ENCODE peak calls at places on chromosomes 12 and 14, in six cellular contexts. One of them, this sample, is unnamed.

GRCh38 chr14:93959239-93960107 is 16.9 kb downstream of the ASB2 start:
- DNase-seq in HTR-8/SVneo: peak; percentile 90
- DNase-seq in lung: peak; percentile 64
- DNase-seq in NCI-H1105: no peak
- DNase-seq in progenitor cell of endocrine pancreas: no peak
- DNase-seq in amniotic epithelial cell: peak; percentile 88
- DNase-seq in this sample: peak; percentile 87

GRCh38 chr12:45309826-45310626 is 94.1 kb downstream of the ANO6 start:
- DNase-seq in HTR-8/SVneo: no peak
- DNase-seq in NCI-H1105: no peak
- DNase-seq in lung: no peak
- DNase-seq in progenitor cell of endocrine pancreas: no peak
- DNase-seq in amniotic epithelial cell: peak; percentile 70
- DNase-seq in this sample: no peak

GRCh38 chr12:5856692-5857091 is 88.4 kb downstream of the ANO2 start:
- DNase-seq in amniotic epithelial cell: no peak
- DNase-seq in NCI-H1105: no peak
- DNase-seq in HTR-8/SVneo: no peak
- DNase-seq in progenitor cell of endocrine pancreas: no peak
- DNase-seq in lung: no peak
- DNase-seq in this sample: no peak

GRCh38 chr12:6952860-6953416 is 1.8 kb downstream of the PTPN6 start:
- DNase-seq in progenitor cell of endocrine pancreas: no peak
- DNase-seq in amniotic epithelial cell: no peak
- DNase-seq in HTR-8/SVneo: no peak
- DNase-seq in NCI-H1105: no peak
- DNase-seq in lung: no peak
- DNase-seq in this sample: no peak

GRCh38 chr12:13941258-13942249 is 39.8 kb downstream of the GRIN2B start:
- DNase-seq in progenitor cell of endocrine pancreas: peak; percentile 54
- DNase-seq in lung: peak; percentile 52
- DNase-seq in NCI-H1105: peak; percentile 51
- DNase-seq in HTR-8/SVneo: peak; percentile 5
- DNase-seq in amniotic epithelial cell: peak; percentile 5
- DNase-seq in this sample: no peak

GRCh38 chr14:100065942-100066574 is 836 bp downstream of the EVL start:
- DNase-seq in progenitor cell of endocrine pancreas: no peak
- DNase-seq in NCI-H1105: no peak
- DNase-seq in lung: no peak
- DNase-seq in HTR-8/SVneo: no peak
- DNase-seq in amniotic epithelial cell: no peak
- DNase-seq in this sample: peak; percentile 66

GRCh38 chr12:11885261-11886038 is 185.3 kb upstream of the BCL2L14 start:
- DNase-seq in amniotic epithelial cell: peak; percentile 78
- DNase-seq in progenitor cell of endocrine pancreas: no peak
- DNase-seq in HTR-8/SVneo: peak; percentile 54
- DNase-seq in NCI-H1105: peak; percentile 38
- DNase-seq in lung: no peak
- DNase-seq in this sample: no peak

GRCh38 chr12:7498832-7499231 is 4.7 kb downstream of the CD163 start:
- DNase-seq in NCI-H1105: no peak
- DNase-seq in amniotic epithelial cell: peak; percentile 68
- DNase-seq in lung: no peak
- DNase-seq in HTR-8/SVneo: peak; percentile 26
- DNase-seq in progenitor cell of endocrine pancreas: no peak
- DNase-seq in this sample: no peak

GRCh38 chr12:116026768-116027550 is 250.5 kb downstream of the MED13L start:
- DNase-seq in HTR-8/SVneo: no peak
- DNase-seq in amniotic epithelial cell: no peak
- DNase-seq in progenitor cell of endocrine pancreas: no peak
- DNase-seq in NCI-H1105: no peak
- DNase-seq in lung: no peak
- DNase-seq in this sample: no peak

GRCh38 chr12:1346126-1346525 is 248.3 kb downstream of the FBXL14 start:
- DNase-seq in HTR-8/SVneo: no peak
- DNase-seq in amniotic epithelial cell: peak; percentile 72
- DNase-seq in lung: no peak
- DNase-seq in NCI-H1105: no peak
- DNase-seq in progenitor cell of endocrine pancreas: no peak
- DNase-seq in this sample: no peak

GRCh38 chr12:12776261-12776660 is 9.2 kb upstream of the APOLD1 start:
- DNase-seq in amniotic epithelial cell: peak; percentile 71
- DNase-seq in progenitor cell of endocrine pancreas: no peak
- DNase-seq in lung: no peak
- DNase-seq in NCI-H1105: peak; percentile 76
- DNase-seq in HTR-8/SVneo: no peak
- DNase-seq in this sample: no peak